ENCODE peak calls at places on chromosomes 6 and 20, in five cellular contexts. P, Y, T, U and A are unnamed samples. For H3K4me1, the result is how much of the 10 kb centered on the place peaks cover.

GRCh38 chr6:106134906-106135634 is 48.9 kb downstream of the PRDM1 start:
- DNase-seq in P (no peak), Y (no peak), T (no peak), U (no peak), A (no peak)

GRCh38 chr20:61830241-61830930 is 235.3 kb downstream of the TAF4 start:
- DNase-seq in P (no peak), Y (no peak), T (peak), U (no peak), A (no peak)

GRCh38 chr6:166466178-166467122 is 83.7 kb upstream of the MPC1 start:
- DNase-seq in P (no peak), Y (no peak), T (no peak), U (no peak), A (no peak)

GRCh38 chr6:108167449-108167903 is 1.7 kb downstream of the NR2E1 start:
- DNase-seq in P (no peak), Y (no peak), T (no peak), U (peak), A (no peak)

GRCh38 chr6:122789078-122789861 is at the start of gene SMPDL3A:
- DNase-seq in P (peak), Y (peak), T (peak), U (peak), A (peak)

GRCh38 chr6:33742092-33742491 is 4.6 kb downstream of the IP6K3 start:
- DNase-seq in P (no peak), Y (no peak), T (no peak), U (no peak), A (no peak)

GRCh38 chr20:54231006-54231405 is 23.1 kb downstream of the PFDN4 start:
- DNase-seq in P (no peak), Y (no peak), T (no peak), U (no peak), A (no peak)

GRCh38 chr6:41494212-41495115 is 51.7 kb upstream of the FOXP4 start:
- DNase-seq in P (no peak), Y (no peak), T (no peak), U (no peak), A (no peak)

GRCh38 chr6:157982580-157983438 is 1.1 kb downstream of the SYNJ2 start:
- DNase-seq in P (no peak), Y (peak), T (peak), U (no peak), A (peak)

GRCh38 chr6:137304020-137304780 is 85.0 kb upstream of the IFNGR1 start:
- DNase-seq in P (no peak), Y (no peak), T (no peak), U (no peak), A (no peak)

GRCh38 chr6:166589786-166590574 is 3.5 kb upstream of the RAMACL start:
- DNase-seq in P (no peak), Y (no peak), T (no peak), U (no peak), A (no peak)

GRCh38 chr6:117627533-117627932 is 25.2 kb upstream of the GOPC start:
- DNase-seq in P (no peak), Y (no peak), T (no peak), U (no peak), A (no peak)

GRCh38 chr6:52162940-52163908 is 23.0 kb upstream of the IL17A start:
- DNase-seq in P (no peak), Y (no peak), T (no peak), U (no peak), A (no peak)

GRCh38 chr20:31967830-31968249 is at the start of gene XKR7:
- DNase-seq in P (no peak), Y (no peak), T (peak), U (peak), A (no peak)

GRCh38 chr6:25050356-25050755 is 114.6 kb upstream of the RIPOR2 start:
- DNase-seq in P (no peak), Y (no peak), T (no peak), U (no peak), A (no peak)

GRCh38 chr6:27280064-27280539 is 32.0 kb downstream of the POM121L2 start:
- DNase-seq in P (no peak), Y (no peak), T (no peak), U (no peak), A (no peak)

GRCh38 chr20:5665417-5665816 is 84.8 kb upstream of the SHLD1 start:
- DNase-seq in P (no peak), Y (no peak), T (no peak), U (no peak), A (no peak)

GRCh38 chr6:28207244-28208179 is 17.6 kb upstream of the ZSCAN9 start:
- DNase-seq in P (no peak), Y (no peak), T (peak), U (peak), A (no peak)

GRCh38 chr6:41779336-41779735 is 364 bp downstream of the FRS3 start:
- DNase-seq in P (no peak), Y (no peak), T (no peak), U (no peak), A (no peak)

GRCh38 chr20:5544702-5545101 is 205.5 kb upstream of the SHLD1 start:
- DNase-seq in P (no peak), Y (no peak), T (no peak), U (no peak), A (no peak)

GRCh38 chr20:48732081-48732829 is 95.5 kb downstream of the PREX1 start:
- DNase-seq in P (no peak), Y (peak), T (no peak), U (no peak), A (no peak)

GRCh38 chr20:48734104-48734749 is 93.6 kb downstream of the PREX1 start:
- DNase-seq in P (no peak), Y (peak), T (no peak), U (no peak), A (no peak)

GRCh38 chr20:48735112-48735511 is 92.7 kb downstream of the PREX1 start:
- DNase-seq in P (no peak), Y (peak), T (no peak), U (no peak), A (no peak)

GRCh38 chr20:48731581-48731980 is 96.2 kb downstream of the PREX1 start:
- DNase-seq in P (no peak), Y (no peak), T (no peak), U (no peak), A (no peak)

DNA sequence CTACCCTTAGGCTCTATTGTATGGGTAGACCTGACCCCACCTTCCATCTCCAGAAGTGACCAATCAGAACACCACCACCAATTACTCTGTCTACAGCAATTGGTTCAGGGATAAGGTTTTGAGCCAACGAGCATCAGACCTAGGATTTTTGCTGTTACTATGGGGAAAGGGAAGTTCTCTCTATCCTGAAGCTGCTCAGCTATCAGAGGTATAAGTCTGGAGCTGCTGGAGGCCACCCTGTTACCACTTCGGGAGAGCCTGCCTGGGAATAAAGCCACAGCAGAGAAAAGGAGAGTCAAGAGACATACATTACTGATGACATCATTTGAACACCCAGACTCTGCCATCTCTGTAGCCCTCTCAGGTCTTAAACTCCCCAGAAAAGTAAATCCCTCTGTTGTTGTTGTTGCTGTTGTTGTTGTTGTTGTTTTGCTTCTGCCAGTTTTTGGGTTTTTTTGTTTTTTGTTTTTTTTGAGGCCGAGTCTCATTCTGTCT is 94.5 kb downstream of the PREX1 start:
- DNase-seq in P (no peak), Y (no peak), T (no peak), U (no peak), A (no peak)
- TF ChIP-seq CTCF in P (no peak), Y (no peak), T (no peak), U (no peak), A (no peak)

DNA sequence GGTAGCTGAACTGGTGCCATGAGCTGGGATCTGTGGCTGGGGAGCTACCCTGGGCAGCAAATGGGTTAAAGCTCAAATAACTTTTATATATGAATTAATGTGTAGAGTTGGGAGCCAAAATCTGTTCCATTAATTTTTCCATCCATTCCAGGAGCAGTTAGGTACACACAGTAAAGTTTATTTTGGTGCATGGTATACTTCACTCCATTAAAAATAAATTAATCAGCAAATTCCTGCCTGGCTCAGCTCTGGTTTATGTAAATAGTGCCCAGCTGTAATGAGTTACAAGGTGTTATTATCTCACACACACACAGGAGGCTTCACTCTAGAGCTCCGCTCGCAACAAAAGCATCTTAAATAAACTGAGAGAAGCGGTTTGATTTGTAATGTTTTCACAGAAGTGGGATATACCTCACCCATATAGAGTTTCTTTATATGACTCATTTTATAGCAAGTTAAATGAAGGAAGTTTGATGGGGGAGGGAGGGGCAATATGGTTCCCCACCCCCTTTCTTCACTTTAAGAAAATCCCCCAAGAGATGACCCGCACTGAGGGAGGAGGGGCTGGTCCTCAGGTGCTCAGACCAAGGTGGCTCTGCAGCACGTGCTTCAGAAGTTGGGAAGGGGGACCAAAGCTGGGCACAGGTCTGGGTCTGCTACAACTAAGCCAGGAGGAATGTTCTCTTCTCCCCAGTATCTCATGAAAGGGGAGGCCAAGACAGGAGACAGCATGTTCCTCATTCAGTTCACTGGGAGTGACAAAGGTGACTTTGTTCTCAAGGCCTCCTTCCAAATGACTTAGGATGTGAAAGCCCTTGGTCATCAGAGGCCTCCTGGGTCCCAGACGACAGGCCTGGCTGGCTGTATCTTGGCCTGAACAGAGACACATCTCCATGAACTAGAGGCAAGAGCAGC is 10.5 kb upstream of the FAM83C start:
- DNase-seq in P (no peak), Y (no peak), T (no peak), U (no peak), A (no peak)
- H3K4me1 ChIP-seq in P (half or more), Y (half or more), T (under half), U (under half), A (under half)

GRCh38 chr20:51193066-51193772 is 170.3 kb upstream of the KCNG1 start:
- DNase-seq in P (no peak), Y (no peak), T (no peak), U (peak), A (no peak)
- TF ChIP-seq POLR2A in P (no peak), Y (no peak), T (no peak), U (no peak), A (no peak)

GRCh38 chr6:17820055-17820454 is 113.3 kb upstream of the NUP153 start:
- DNase-seq in P (no peak), Y (no peak), T (no peak), U (no peak), A (no peak)

GRCh38 chr6:17816921-17817611 is 110.3 kb upstream of the NUP153 start:
- DNase-seq in P (no peak), Y (no peak), T (no peak), U (peak), A (no peak)

GRCh38 chr6:17812311-17812710 is 105.6 kb upstream of the NUP153 start:
- DNase-seq in P (no peak), Y (no peak), T (no peak), U (no peak), A (no peak)

GRCh38 chr6:17813561-17813960 is 106.8 kb upstream of the NUP153 start:
- DNase-seq in P (no peak), Y (no peak), T (no peak), U (no peak), A (no peak)

GRCh38 chr6:17817763-17818162 is 111.0 kb upstream of the NUP153 start:
- DNase-seq in P (no peak), Y (no peak), T (no peak), U (no peak), A (no peak)
- TF ChIP-seq CTCF in P (no peak), Y (no peak), T (no peak), U (no peak), A (no peak)

GRCh38 chr6:109478848-109479624 is 4.0 kb downstream of the ZBTB24 start:
- DNase-seq in P (no peak), Y (no peak), T (no peak), U (no peak), A (no peak)

GRCh38 chr6:109475625-109476024 is 7.4 kb downstream of the ZBTB24 start:
- DNase-seq in P (no peak), Y (no peak), T (no peak), U (no peak), A (no peak)

GRCh38 chr6:109477725-109478124 is 5.3 kb downstream of the ZBTB24 start:
- DNase-seq in P (no peak), Y (no peak), T (no peak), U (no peak), A (no peak)

GRCh38 chr6:109478222-109478805 is 4.7 kb downstream of the ZBTB24 start:
- DNase-seq in P (no peak), Y (no peak), T (no peak), U (no peak), A (no peak)

GRCh38 chr6:109477184-109477583 is 5.8 kb downstream of the ZBTB24 start:
- DNase-seq in P (no peak), Y (no peak), T (no peak), U (no peak), A (no peak)
- H3K4me1 ChIP-seq in P (half or more), Y (under half), T (half or more), U (under half), A (half or more)

GRCh38 chr20:44394520-44395182 is 39.2 kb downstream of the HNF4A start:
- DNase-seq in P (no peak), Y (no peak), T (no peak), U (no peak), A (no peak)
- TF ChIP-seq POLR2A in P (no peak), Y (no peak), T (no peak), U (no peak), A (no peak)

DNA sequence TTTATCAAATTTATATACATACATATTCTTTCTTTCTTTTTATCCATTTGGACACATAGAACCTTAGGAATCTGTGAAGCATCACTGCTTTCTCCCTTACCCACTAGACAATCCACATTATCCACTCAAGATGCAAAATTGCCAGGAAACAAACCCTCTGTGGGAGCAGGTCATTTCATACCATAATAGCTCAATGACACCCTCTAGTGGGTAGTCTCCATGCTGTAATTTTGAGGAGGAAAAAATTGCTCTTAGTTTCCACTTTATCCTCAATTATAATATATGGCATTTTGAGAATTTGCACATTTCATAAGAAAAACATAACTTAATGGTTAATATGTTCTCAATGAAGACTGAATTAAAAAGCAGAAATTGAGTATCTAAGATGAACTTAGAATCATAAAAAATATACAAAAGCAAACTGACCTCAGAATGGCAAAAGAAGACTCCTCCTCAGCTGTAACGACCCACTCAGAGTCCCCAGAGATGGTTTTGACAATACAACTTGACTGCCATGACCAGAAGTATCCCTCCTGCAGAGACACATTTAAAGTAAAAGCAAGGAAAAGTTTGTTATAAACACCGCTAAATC is 164.1 kb downstream of the FRK start:
- DNase-seq in P (no peak), Y (no peak), T (no peak), U (no peak), A (no peak)
- TF ChIP-seq CTCF in P (peak), Y (peak), T (peak), U (peak), A (peak)

DNA sequence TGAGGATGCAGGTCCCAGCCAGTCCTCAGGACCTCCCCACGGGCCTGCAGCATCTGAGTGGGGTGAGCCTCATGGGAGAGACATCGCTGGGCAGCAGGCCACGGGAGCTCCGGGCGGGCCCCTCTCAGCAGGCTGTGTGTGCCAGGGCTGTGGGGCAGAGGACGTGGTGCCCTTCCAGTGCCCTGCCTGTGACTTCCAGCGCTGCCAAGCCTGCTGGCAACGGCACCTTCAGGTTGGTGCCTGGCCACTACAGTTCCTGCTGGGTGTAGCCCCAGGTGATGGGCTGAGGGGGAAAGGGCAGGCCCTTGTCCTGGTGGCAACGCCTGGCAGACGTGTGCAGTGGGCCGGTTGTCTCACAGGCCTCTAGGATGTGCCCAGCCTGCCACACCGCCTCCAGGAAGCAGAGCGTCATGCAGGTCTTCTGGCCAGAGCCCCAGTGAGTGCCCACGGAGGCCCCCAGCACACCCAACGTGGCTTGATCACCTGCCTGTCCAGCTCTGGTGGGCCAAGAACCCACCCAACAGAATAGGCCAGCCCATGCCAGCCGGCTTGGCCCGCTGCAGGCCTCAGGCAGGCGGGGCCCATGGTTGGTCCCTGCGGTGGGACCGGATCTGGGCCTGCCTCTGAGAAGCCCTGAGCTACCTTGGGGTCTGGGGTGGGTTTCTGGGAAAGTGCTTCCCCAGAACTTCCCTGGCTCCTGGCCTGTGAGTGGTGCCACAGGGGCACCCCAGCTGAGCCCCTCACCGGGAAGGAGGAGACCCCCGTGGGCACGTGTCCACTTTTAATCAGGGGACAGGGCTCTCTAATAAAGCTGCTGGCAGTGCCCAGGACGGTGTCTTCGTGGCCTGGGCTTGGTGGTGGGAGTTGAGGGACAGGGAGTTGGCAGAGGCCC is 787 bp upstream of the TNFRSF6B start:
- DNase-seq in P (peak), Y (peak), T (no peak), U (peak), A (peak)
- H3K4me1 ChIP-seq in P (under half), Y (under half), T (under half), U (under half), A (under half)

DNA sequence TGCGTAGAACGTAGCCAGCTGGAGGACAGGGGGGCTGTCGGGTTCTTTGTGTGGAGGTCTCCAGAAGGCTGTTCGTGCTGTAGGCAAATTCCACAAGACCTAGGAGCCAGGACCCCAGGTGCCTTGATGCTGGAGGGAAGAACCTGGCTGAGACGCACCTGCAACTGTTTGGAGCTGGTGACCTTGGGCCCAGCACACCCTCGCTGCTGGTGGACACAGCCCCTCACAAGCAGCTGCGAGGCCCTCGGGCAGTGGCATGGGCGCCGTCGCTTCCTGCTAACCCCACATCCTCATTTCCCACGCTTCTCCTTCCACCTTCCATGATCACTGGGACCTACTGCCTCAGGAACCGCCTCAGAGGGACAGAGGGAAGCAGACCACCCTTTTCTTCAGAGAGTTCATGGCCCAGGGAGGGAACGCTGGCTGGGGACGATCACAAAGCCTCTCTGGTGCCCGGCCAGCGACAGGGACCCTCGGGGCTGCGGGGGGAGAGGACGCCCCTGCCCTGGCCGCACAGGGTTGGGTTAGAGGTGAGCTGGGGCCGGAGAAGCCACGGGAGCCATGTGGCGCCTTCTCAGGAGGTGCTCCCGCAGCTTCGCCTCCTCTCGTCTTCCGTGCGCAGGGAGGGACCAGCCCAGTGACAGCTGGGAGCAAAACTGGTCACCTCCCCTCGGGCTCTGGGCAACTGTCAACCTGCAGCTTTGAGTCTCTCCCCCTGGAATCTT is 18.4 kb downstream of the DLL1 start:
- DNase-seq in P (no peak), Y (no peak), T (no peak), U (no peak), A (peak)
- TF ChIP-seq POLR2A in P (no peak), Y (no peak), T (no peak), U (no peak), A (no peak)